ENCODE peak calls at places on chromosomes 1 and 21, in nine cellular contexts. B is activated T-cell treated with anti-CD3 and anti-CD28 coated beads, Interleukin-2, amount 50 U/mL, for 4 hours; U is activated T-helper 2 cell treated with anti-CD3 and anti-CD28 coated beads, Interferon-gamma antibody, Interleukin-2, Interleukin-4, amounts not matched to agents 10 μg/mL and 5 μg/mL and 100 μg/mL, durations not matched to agents 14 hours and 24 hours and 36 hours; T is stimulated activated CD4-positive, alpha-beta T cell treated with anti-CD3 and anti-CD28 coated beads, Interleukin-2, amount 100 ng/mL, for 24 hours; V is AG04450; H is OCI-M1; J is NCI-H146; G is head of caudate nucleus; W is stimulated activated naive CD8-positive, alpha-beta T cell treated with anti-CD3 and anti-CD28 coated beads, Interleukin-15, amount 100 ng/mL, for 72 hours. P is an unnamed sample.

GRCh38 chr1:183685112-183685713 is 32.1 kb upstream of the APOBEC4 start:
- DNase-seq in V (no peak), B (peak; percentile 7), H (peak; percentile 82), J (peak; percentile 53), G (no peak), U (no peak), T (peak; percentile 21), W (peak; percentile 25), P (no peak)

GRCh38 chr1:62398377-62398776 is 38.5 kb upstream of the USP1 start:
- DNase-seq in V (peak; percentile 15), G (no peak), T (no peak), B (no peak), J (no peak), W (no peak), U (no peak), H (no peak), P (no peak)

GRCh38 chr1:230345139-230345885 is 80.8 kb downstream of the PGBD5 start:
- DNase-seq in H (no peak), T (no peak), U (no peak), J (no peak), W (no peak), B (no peak), G (peak; percentile 64), V (no peak), P (peak; percentile 53)

GRCh38 chr1:228013322-228014234 is 6.8 kb downstream of the WNT3A start:
- DNase-seq in G (peak; percentile 26), B (no peak), T (peak; percentile 11), U (no peak), V (no peak), J (no peak), H (no peak), W (no peak), P (no peak)

GRCh38 chr1:71461416-71461815 is 380.6 kb upstream of the ZRANB2 start:
- DNase-seq in T (no peak), U (no peak), B (no peak), W (no peak), J (peak; percentile 22), H (no peak), G (no peak), V (no peak), P (no peak)

GRCh38 chr1:19892628-19893168 is 10.5 kb downstream of the OTUD3 start:
- DNase-seq in U (no peak), W (no peak), J (no peak), B (no peak), T (no peak), G (no peak), V (no peak), H (no peak), P (no peak)

GRCh38 chr1:33712176-33712575 is 151.7 kb upstream of the HMGB4 start:
- DNase-seq in U (no peak), H (no peak), B (no peak), T (no peak), G (no peak), V (no peak), W (no peak), J (no peak), P (no peak)

GRCh38 chr1:53303175-53303574 is 24.7 kb downstream of the LRP8 start:
- DNase-seq in V (no peak), H (no peak), W (no peak), U (no peak), T (no peak), G (no peak), B (no peak), J (no peak), P (peak; percentile 71)

GRCh38 chr1:94737124-94737998 is 82.8 kb upstream of the SLC44A3 start:
- DNase-seq in V (no peak), W (no peak), J (no peak), T (no peak), H (peak; percentile 39), G (no peak), U (no peak), B (no peak), P (no peak)

GRCh38 chr1:40638097-40639036 is 27.1 kb downstream of the RIMS3 start:
- DNase-seq in J (no peak), H (peak; percentile 57), V (no peak), G (no peak), W (no peak), T (no peak), U (no peak), B (no peak), P (no peak)

GRCh38 chr1:156342556-156342955 is 4.2 kb downstream of the TSACC start:
- DNase-seq in W (no peak), G (no peak), T (no peak), V (no peak), B (no peak), J (no peak), U (no peak), H (no peak), P (no peak)

GRCh38 chr1:196317535-196318522 is 290.4 kb downstream of the KCNT2 start:
- DNase-seq in U (no peak), J (peak; percentile 29), H (peak; percentile 67), G (no peak), V (peak; percentile 15), W (no peak), T (no peak), B (no peak), P (peak; percentile 55)

GRCh38 chr1:170309389-170310013 is 163.7 kb downstream of the NTMT2 start:
- DNase-seq in B (no peak), T (no peak), W (no peak), U (no peak), V (peak; percentile 81), G (no peak), H (no peak), J (no peak), P (no peak)

GRCh38 chr1:156772222-156772621 is 4.9 kb downstream of the PRCC start:
- DNase-seq in B (no peak), W (no peak), T (no peak), V (no peak), J (no peak), G (no peak), U (no peak), H (no peak), P (no peak)

GRCh38 chr21:34082769-34083168 is 9.4 kb downstream of the MRPS6 start:
- DNase-seq in U (no peak), V (no peak), J (no peak), G (no peak), B (no peak), W (no peak), H (no peak), T (no peak), P (no peak)

GRCh38 chr1:76240321-76240720 is 165.8 kb downstream of the ST6GALNAC3 start:
- DNase-seq in B (no peak), U (no peak), T (no peak), H (peak; percentile 12), W (no peak), J (no peak), G (no peak), V (no peak), P (no peak)

GRCh38 chr1:17857109-17857499 is 102.0 kb downstream of the ACTL8 start:
- DNase-seq in W (no peak), B (no peak), V (no peak), J (no peak), H (no peak), T (no peak), G (no peak), U (no peak), P (no peak)

GRCh38 chr1:236508593-236509027 is 15.2 kb upstream of the LGALS8 start:
- DNase-seq in J (no peak), T (no peak), V (no peak), G (no peak), H (no peak), W (no peak), B (no peak), U (no peak), P (no peak)

GRCh38 chr1:58695206-58695605 is 4.7 kb downstream of the MYSM1 start:
- DNase-seq in W (no peak), H (no peak), B (no peak), U (no peak), G (no peak), J (no peak), T (no peak), V (no peak), P (no peak)

GRCh38 chr1:41728403-41729202 is 190.1 kb downstream of the HIVEP3 start:
- DNase-seq in T (peak; percentile 65), W (peak; percentile 90), G (no peak), B (peak; percentile 33), V (no peak), H (no peak), U (peak; percentile 20), J (no peak), P (peak; percentile 46)

GRCh38 chr21:44527156-44527982 is 12.6 kb downstream of the KRTAP10-1 start:
- DNase-seq in G (peak; percentile 28), T (no peak), H (no peak), W (no peak), U (no peak), V (no peak), B (no peak), J (no peak), P (no peak)

GRCh38 chr21:39461419-39461818 is 9.6 kb downstream of the SH3BGR start:
- DNase-seq in W (no peak), J (no peak), G (no peak), H (peak; percentile 25), T (no peak), B (no peak), V (no peak), U (no peak), P (no peak)

GRCh38 chr1:67572594-67573221 is 112.3 kb upstream of the GADD45A start:
- DNase-seq in U (no peak), H (no peak), W (no peak), G (no peak), B (no peak), T (no peak), J (peak; percentile 68), V (no peak), P (no peak)

GRCh38 chr1:36285450-36286101 is 20.6 kb upstream of the SH3D21 start:
- DNase-seq in V (peak; percentile 81), B (peak; percentile 53), J (peak; percentile 53), W (peak; percentile 60), U (peak; percentile 51), T (peak; percentile 67), G (no peak), H (peak; percentile 89), P (no peak)

P was measured in posterior cingulate gyrus.